ENCODE peak calls at places on chromosomes 12 and 14, in five cellular contexts. Y is bronchial epithelial cell; V is NCI-H1092; J is LHCN-M2; B is activated CD4-positive, alpha-beta T cell treated with anti-CD3 and anti-CD28 coated beads for 24 hours. M is an unnamed sample.
A peak's percentile ranks its signal among the peaks of the same experiment; 100 is the strongest.

GRCh38 chr14:106691601-106692291 is 1165.4 kb downstream of the TMEM121 start:
- DNase-seq in Y (no peak), V (no peak), J (peak; percentile 6), B (peak; percentile 54), M (no peak)

GRCh38 chr12:128994869-128995268 is 141.6 kb downstream of the GLT1D1 start:
- DNase-seq in Y (no peak), V (peak; percentile 61), J (no peak), B (no peak), M (peak; percentile 75)

GRCh38 chr14:66070542-66071319 is 415.4 kb upstream of the CCDC196 start:
- DNase-seq in Y (peak; percentile 16), V (peak; percentile 74), J (no peak), B (peak; percentile 61), M (peak; percentile 59)

GRCh38 chr12:96456265-96456974 is 33.0 kb upstream of the CFAP54 start:
- DNase-seq in Y (peak; percentile 67), V (no peak), J (no peak), B (no peak), M (no peak)

GRCh38 chr12:106192659-106193403 is 54.1 kb upstream of the NUAK1 start:
- DNase-seq in Y (no peak), V (no peak), J (no peak), B (no peak), M (no peak)

GRCh38 chr12:53729659-53730058 is 2.4 kb upstream of the CALCOCO1 start:
- DNase-seq in Y (peak; percentile 66), V (no peak), J (peak; percentile 31), B (no peak), M (no peak)

GRCh38 chr14:70186826-70187483 is 1.8 kb downstream of the SLC8A3 start:
- DNase-seq in Y (no peak), V (peak; percentile 59), J (peak; percentile 93), B (no peak), M (no peak)

GRCh38 chr12:95820096-95820703 is 29.6 kb upstream of the NTN4 start:
- DNase-seq in Y (peak; percentile 66), V (peak; percentile 40), J (peak; percentile 58), B (no peak), M (peak; percentile 61)

GRCh38 chr12:69529021-69529420 is 56.2 kb upstream of the CCT2 start:
- DNase-seq in Y (no peak), V (no peak), J (no peak), B (no peak), M (no peak)

M was measured in COR-L47.